ENCODE peak calls at places on chromosomes 13 and 19, in ten cellular contexts. C is stomach; R is endothelial cell; I is head of caudate nucleus; X is prostate gland; G is LHCN-M2; O is posterior cingulate gyrus; J is HEK293T; F is CD8-positive, alpha-beta memory T cell; P is lower lobe of right lung. Q is an unnamed sample.

GRCh38 chr19:2371656-2372055 is 11.6 kb downstream of the TMPRSS9 start:
- DNase-seq in G (peak; percentile 54), X (no peak), R (no peak), F (no peak), P (no peak), C (no peak), J (no peak), I (no peak), O (no peak), Q (no peak)

GRCh38 chr19:53849237-53849676 is 18.4 kb upstream of the MYADM start:
- DNase-seq in C (no peak), G (no peak), F (no peak), R (no peak), I (no peak), P (no peak), X (no peak), O (no peak), J (no peak), Q (no peak)

GRCh38 chr19:2569596-2570465 is 93.9 kb downstream of the GADD45B start:
- DNase-seq in C (no peak), I (no peak), G (no peak), P (peak; percentile 25), J (no peak), F (no peak), X (no peak), O (no peak), R (no peak), Q (no peak)

GRCh38 chr19:43560687-43561086 is 14.6 kb downstream of the XRCC1 start:
- DNase-seq in J (peak; percentile 21), O (no peak), R (no peak), F (no peak), G (peak; percentile 49), P (no peak), I (no peak), X (no peak), C (no peak), Q (no peak)

GRCh38 chr13:77028202-77028601 is 1.2 kb upstream of the FBXL3 start:
- DNase-seq in I (no peak), X (no peak), P (no peak), G (peak; percentile 39), F (no peak), J (peak; percentile 34), C (no peak), R (no peak), O (no peak), Q (no peak)

GRCh38 chr19:33568706-33569105 is 47.1 kb upstream of the PEPD start:
- DNase-seq in O (no peak), G (no peak), R (no peak), J (no peak), P (no peak), F (no peak), X (no peak), C (no peak), I (no peak), Q (no peak)

GRCh38 chr19:45824041-45824471 is 8.9 kb upstream of the RSPH6A start:
- DNase-seq in I (peak; percentile 57), C (peak; percentile 71), P (no peak), G (no peak), J (no peak), F (no peak), X (peak; percentile 59), R (no peak), O (no peak), Q (no peak)

GRCh38 chr19:30649934-30650614 is 277.9 kb downstream of the ZNF536 start:
- DNase-seq in R (peak; percentile 53), I (peak; percentile 67), F (no peak), O (peak; percentile 65), G (peak; percentile 36), J (peak; percentile 60), P (no peak), C (no peak), X (no peak), Q (peak; percentile 59)

GRCh38 chr13:80048802-80049201 is 292.1 kb downstream of the SPRY2 start:
- DNase-seq in J (peak; percentile 78), F (no peak), X (no peak), C (peak; percentile 33), O (peak; percentile 43), I (peak; percentile 72), G (peak; percentile 100), P (peak; percentile 79), R (peak; percentile 16), Q (no peak)

GRCh38 chr13:48731957-48732569 is 78.3 kb downstream of the CYSLTR2 start:
- DNase-seq in G (no peak), J (peak; percentile 75), F (peak; percentile 33), C (peak; percentile 50), R (peak; percentile 58), X (no peak), P (peak; percentile 59), I (peak; percentile 49), O (peak; percentile 43), Q (peak; percentile 39)

GRCh38 chr19:38799104-38799503 is 10.1 kb downstream of the LGALS7B start:
- DNase-seq in O (no peak), R (no peak), G (no peak), I (no peak), X (no peak), F (no peak), C (no peak), J (no peak), P (no peak), Q (no peak)

GRCh38 chr19:11390933-11391680 is 7.0 kb upstream of the EPOR start:
- DNase-seq in J (no peak), I (no peak), C (no peak), P (no peak), G (no peak), X (no peak), F (no peak), O (no peak), R (no peak), Q (no peak)

GRCh38 chr19:55753401-55753800 is 5.5 kb upstream of the RFPL4A start:
- DNase-seq in F (no peak), G (no peak), X (no peak), P (no peak), I (no peak), J (no peak), C (peak; percentile 72), O (no peak), R (no peak), Q (no peak)

GRCh38 chr13:36362251-36362650 is 16.1 kb upstream of the SPART start:
- DNase-seq in X (no peak), P (no peak), C (no peak), I (no peak), F (no peak), J (no peak), G (peak; percentile 88), O (no peak), R (no peak), Q (no peak)

GRCh38 chr19:18156841-18157464 is 4.0 kb downstream of the PIK3R2 start:
- DNase-seq in P (peak; percentile 92), X (peak; percentile 88), J (peak; percentile 62), F (no peak), C (peak; percentile 95), G (peak; percentile 69), O (peak; percentile 72), I (peak; percentile 60), R (no peak), Q (no peak)

GRCh38 chr13:49502954-49503353 is 7.2 kb downstream of the PHF11 start:
- DNase-seq in F (no peak), G (no peak), O (no peak), C (no peak), J (no peak), R (no peak), P (no peak), I (no peak), X (no peak), Q (no peak)

GRCh38 chr19:5090780-5091575 is 122.1 kb downstream of the KDM4B start:
- DNase-seq in G (peak; percentile 45), P (no peak), O (peak; percentile 34), I (peak; percentile 45), X (no peak), R (no peak), F (no peak), C (peak; percentile 42), J (no peak), Q (no peak)

GRCh38 chr13:80469841-80470378 is 129.0 kb upstream of the SPRY2 start:
- DNase-seq in C (no peak), G (peak; percentile 97), F (no peak), X (no peak), O (no peak), R (no peak), I (no peak), P (no peak), J (no peak), Q (no peak)

GRCh38 chr19:799076-799881 is 2.0 kb downstream of the PTBP1 start:
- DNase-seq in O (no peak), J (no peak), I (no peak), R (no peak), G (peak; percentile 60), X (no peak), C (no peak), F (no peak), P (no peak), Q (peak; percentile 28)

GRCh38 chr13:99314640-99315176 is 7.5 kb upstream of the GPR183 start:
- DNase-seq in O (no peak), C (no peak), J (no peak), F (peak; percentile 76), G (peak; percentile 52), X (no peak), P (no peak), I (no peak), R (no peak), Q (peak; percentile 52)

GRCh38 chr19:13764101-13764807 is at the start of gene MRI1:
- DNase-seq in C (peak; percentile 82), F (peak; percentile 64), J (peak; percentile 87), O (peak; percentile 84), G (peak; percentile 69), R (peak; percentile 69), P (peak; percentile 86), X (peak; percentile 68), I (peak; percentile 91), Q (peak; percentile 65)

GRCh38 chr19:37361994-37362393 is 8.9 kb upstream of the ZNF527 start:
- DNase-seq in I (no peak), G (peak; percentile 84), X (no peak), J (no peak), F (no peak), P (no peak), R (no peak), O (no peak), C (no peak), Q (no peak)

Q was measured in CD4-positive, CD25-positive, alpha-beta regulatory T cell.